ENCODE peak calls at places on chromosomes 1 and 21, in seven cellular contexts. One of them, this sample, is unnamed. For H3K9me3, the result is how much of the 10 kb centered on the place peaks cover.

GRCh38 chr1:79928901-79929300 is 922.4 kb upstream of the ADGRL4 start:
- DNase-seq in ovary: no peak
- DNase-seq in OCI-LY7: no peak
- DNase-seq in PC-9: no peak
- DNase-seq in fibroblast of lung: no peak
- DNase-seq in A549: no peak
- DNase-seq in body of pancreas: no peak
- DNase-seq in this sample: no peak

GRCh38 chr1:26098602-26099001 is 13.0 kb upstream of the PDIK1L start:
- DNase-seq in PC-9: no peak
- DNase-seq in OCI-LY7: no peak
- DNase-seq in A549: no peak
- DNase-seq in body of pancreas: no peak
- DNase-seq in fibroblast of lung: no peak
- DNase-seq in ovary: no peak
- DNase-seq in this sample: no peak

GRCh38 chr1:246592695-246593094 is 26.4 kb downstream of the CNST start:
- DNase-seq in A549: no peak
- DNase-seq in body of pancreas: no peak
- DNase-seq in fibroblast of lung: peak
- DNase-seq in PC-9: no peak
- DNase-seq in OCI-LY7: no peak
- DNase-seq in ovary: no peak
- DNase-seq in this sample: no peak

GRCh38 chr1:203672354-203672753 is 45.7 kb downstream of the ATP2B4 start:
- DNase-seq in body of pancreas: peak
- DNase-seq in PC-9: no peak
- DNase-seq in ovary: no peak
- DNase-seq in fibroblast of lung: peak
- DNase-seq in A549: no peak
- DNase-seq in OCI-LY7: no peak
- DNase-seq in this sample: peak

GRCh38 chr1:234212764-234213406 is 160.4 kb upstream of the COA6 start:
- DNase-seq in A549: peak
- DNase-seq in PC-9: no peak
- DNase-seq in fibroblast of lung: peak
- DNase-seq in OCI-LY7: peak
- DNase-seq in ovary: no peak
- DNase-seq in body of pancreas: peak
- DNase-seq in this sample: no peak

GRCh38 chr1:17485280-17485679 is 45.8 kb upstream of the RCC2 start:
- DNase-seq in ovary: no peak
- DNase-seq in OCI-LY7: peak
- DNase-seq in PC-9: no peak
- DNase-seq in body of pancreas: no peak
- DNase-seq in fibroblast of lung: no peak
- DNase-seq in A549: peak
- DNase-seq in this sample: no peak

GRCh38 chr1:26387447-26387846 is 14.9 kb upstream of the ZNF683 start:
- DNase-seq in OCI-LY7: no peak
- DNase-seq in body of pancreas: no peak
- DNase-seq in ovary: no peak
- DNase-seq in PC-9: peak
- DNase-seq in fibroblast of lung: peak
- DNase-seq in A549: peak
- DNase-seq in this sample: no peak

GRCh38 chr1:41712687-41713086 is 206.0 kb downstream of the HIVEP3 start:
- DNase-seq in ovary: no peak
- DNase-seq in OCI-LY7: no peak
- DNase-seq in fibroblast of lung: no peak
- DNase-seq in A549: no peak
- DNase-seq in PC-9: peak
- DNase-seq in body of pancreas: peak
- DNase-seq in this sample: peak

GRCh38 chr1:246836169-246836568 is 95.6 kb downstream of the AHCTF1 start:
- DNase-seq in ovary: no peak
- DNase-seq in body of pancreas: no peak
- DNase-seq in A549: no peak
- DNase-seq in OCI-LY7: no peak
- DNase-seq in fibroblast of lung: peak
- DNase-seq in PC-9: no peak
- DNase-seq in this sample: no peak

GRCh38 chr21:45622416-45623097 is 21.0 kb upstream of the PCBP3 start:
- DNase-seq in PC-9: no peak
- DNase-seq in ovary: no peak
- DNase-seq in fibroblast of lung: no peak
- DNase-seq in A549: no peak
- DNase-seq in OCI-LY7: no peak
- DNase-seq in body of pancreas: no peak
- DNase-seq in this sample: no peak

GRCh38 chr1:155322571-155322952 is 1.9 kb downstream of the RUSC1 start:
- DNase-seq in fibroblast of lung: peak
- DNase-seq in A549: no peak
- DNase-seq in body of pancreas: no peak
- DNase-seq in ovary: no peak
- DNase-seq in PC-9: no peak
- DNase-seq in OCI-LY7: peak
- DNase-seq in this sample: no peak

GRCh38 chr1:227929746-227930472 is 17.8 kb downstream of the WNT9A start:
- DNase-seq in PC-9: no peak
- DNase-seq in fibroblast of lung: no peak
- DNase-seq in A549: peak
- DNase-seq in OCI-LY7: no peak
- DNase-seq in body of pancreas: no peak
- DNase-seq in ovary: no peak
- DNase-seq in this sample: peak

GRCh38 chr1:17079140-17079868 is 25.5 kb upstream of the SDHB start:
- DNase-seq in ovary: no peak
- DNase-seq in OCI-LY7: no peak
- DNase-seq in PC-9: no peak
- DNase-seq in A549: no peak
- DNase-seq in body of pancreas: no peak
- DNase-seq in fibroblast of lung: no peak
- DNase-seq in this sample: no peak

GRCh38 chr1:169809370-169810095 is 14.8 kb upstream of the METTL18 start:
- DNase-seq in OCI-LY7: peak
- DNase-seq in body of pancreas: peak
- DNase-seq in A549: peak
- DNase-seq in PC-9: no peak
- DNase-seq in fibroblast of lung: peak
- DNase-seq in ovary: no peak
- DNase-seq in this sample: no peak

GRCh38 chr1:119703666-119704450 is 7.9 kb upstream of the PHGDH start:
- DNase-seq in A549: no peak
- DNase-seq in body of pancreas: no peak
- DNase-seq in PC-9: no peak
- DNase-seq in OCI-LY7: no peak
- DNase-seq in ovary: no peak
- DNase-seq in fibroblast of lung: peak
- DNase-seq in this sample: no peak

GRCh38 chr1:225998560-225999226 is 450 bp downstream of the SDE2 start:
- DNase-seq in OCI-LY7: no peak
- DNase-seq in ovary: no peak
- DNase-seq in fibroblast of lung: peak
- DNase-seq in A549: peak
- DNase-seq in PC-9: no peak
- DNase-seq in body of pancreas: no peak
- DNase-seq in this sample: no peak

GRCh38 chr1:86616433-86616832 is 69.6 kb downstream of the CLCA4 start:
- DNase-seq in A549: no peak
- DNase-seq in OCI-LY7: no peak
- DNase-seq in ovary: no peak
- DNase-seq in fibroblast of lung: no peak
- DNase-seq in body of pancreas: no peak
- DNase-seq in PC-9: no peak
- DNase-seq in this sample: no peak

GRCh38 chr1:201062511-201063189 is 39.1 kb upstream of the KIF21B start:
- DNase-seq in body of pancreas: no peak
- DNase-seq in fibroblast of lung: no peak
- DNase-seq in A549: no peak
- DNase-seq in ovary: no peak
- DNase-seq in OCI-LY7: no peak
- DNase-seq in PC-9: no peak
- DNase-seq in this sample: no peak

DNA sequence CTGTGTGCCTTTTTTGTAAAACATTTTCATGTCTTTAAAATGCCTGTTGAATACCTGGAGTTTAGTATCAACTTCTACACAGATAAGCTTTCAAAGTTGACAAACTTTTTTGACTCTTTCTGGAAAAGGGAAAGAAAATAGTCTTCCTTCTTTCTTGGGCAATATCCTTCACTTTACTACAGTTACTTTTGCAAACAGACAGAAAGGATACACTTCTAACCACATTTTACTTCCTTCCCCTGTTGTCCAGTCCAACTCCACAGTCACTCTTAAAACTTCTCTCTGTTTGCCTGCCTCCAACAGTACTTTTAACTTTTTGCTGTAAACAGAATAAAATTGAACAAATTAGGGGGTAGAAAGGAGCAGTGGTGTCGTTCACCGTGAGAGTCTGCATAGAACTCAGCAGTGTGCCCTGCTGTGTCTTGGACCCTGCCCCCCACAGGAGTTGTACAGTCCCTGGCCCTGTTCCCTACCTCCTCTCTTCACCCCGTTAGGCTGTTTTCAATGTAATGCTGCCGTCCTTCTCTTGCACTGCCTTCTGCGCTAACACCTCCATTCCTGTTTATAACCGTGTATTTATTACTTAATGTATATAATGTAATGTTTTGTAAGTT is 160.8 kb upstream of the SGIP1 start:
- DNase-seq in OCI-LY7: no peak
- DNase-seq in A549: no peak
- DNase-seq in ovary: no peak
- DNase-seq in PC-9: no peak
- DNase-seq in fibroblast of lung: no peak
- DNase-seq in body of pancreas: no peak
- DNase-seq in this sample: no peak
- H3K4me3 ChIP-seq in OCI-LY7: no peak
- H3K4me3 ChIP-seq in A549: no peak
- H3K4me3 ChIP-seq in ovary: no peak
- H3K4me3 ChIP-seq in PC-9: no peak
- H3K4me3 ChIP-seq in fibroblast of lung: no peak
- H3K4me3 ChIP-seq in body of pancreas: no peak
- H3K4me3 ChIP-seq in this sample: no peak

GRCh38 chr1:108653431-108654105 is 7.3 kb downstream of the HENMT1 start:
- DNase-seq in ovary: no peak
- DNase-seq in PC-9: no peak
- DNase-seq in A549: no peak
- DNase-seq in body of pancreas: no peak
- DNase-seq in fibroblast of lung: peak
- DNase-seq in OCI-LY7: no peak
- DNase-seq in this sample: no peak

GRCh38 chr1:108663074-108663473 is 2.2 kb upstream of the HENMT1 start:
- DNase-seq in fibroblast of lung: no peak
- DNase-seq in PC-9: no peak
- DNase-seq in OCI-LY7: no peak
- DNase-seq in A549: no peak
- DNase-seq in ovary: no peak
- DNase-seq in body of pancreas: no peak
- DNase-seq in this sample: no peak

GRCh38 chr1:108661030-108661609 is at the start of gene HENMT1:
- DNase-seq in A549: peak
- DNase-seq in fibroblast of lung: peak
- DNase-seq in ovary: peak
- DNase-seq in PC-9: peak
- DNase-seq in OCI-LY7: no peak
- DNase-seq in body of pancreas: peak
- DNase-seq in this sample: peak

DNA sequence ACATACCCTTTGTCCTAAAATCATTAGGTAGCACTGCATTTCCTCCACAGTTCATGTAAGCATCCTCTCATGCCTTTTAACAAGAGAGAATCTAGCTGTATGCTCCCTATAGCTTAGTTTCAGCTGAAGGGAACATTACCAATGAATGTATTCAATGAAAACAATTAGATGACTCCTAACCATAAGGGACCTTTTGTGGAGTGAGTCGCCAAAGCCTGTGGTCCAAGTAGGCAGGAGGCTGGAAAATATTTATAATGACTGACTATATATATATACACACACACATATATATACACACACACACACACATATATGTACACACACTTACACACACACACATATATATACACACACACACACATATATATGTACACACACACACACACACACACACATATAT is 3.2 kb downstream of the HENMT1 start:
- DNase-seq in body of pancreas: no peak
- DNase-seq in PC-9: no peak
- DNase-seq in fibroblast of lung: no peak
- DNase-seq in A549: no peak
- DNase-seq in OCI-LY7: no peak
- DNase-seq in ovary: no peak
- DNase-seq in this sample: no peak
- H3K9me3 ChIP-seq in body of pancreas: under half
- H3K9me3 ChIP-seq in PC-9: under half
- H3K9me3 ChIP-seq in fibroblast of lung: under half
- H3K9me3 ChIP-seq in A549: under half
- H3K9me3 ChIP-seq in OCI-LY7: under half
- H3K9me3 ChIP-seq in ovary: under half
- H3K9me3 ChIP-seq in this sample: under half

DNA sequence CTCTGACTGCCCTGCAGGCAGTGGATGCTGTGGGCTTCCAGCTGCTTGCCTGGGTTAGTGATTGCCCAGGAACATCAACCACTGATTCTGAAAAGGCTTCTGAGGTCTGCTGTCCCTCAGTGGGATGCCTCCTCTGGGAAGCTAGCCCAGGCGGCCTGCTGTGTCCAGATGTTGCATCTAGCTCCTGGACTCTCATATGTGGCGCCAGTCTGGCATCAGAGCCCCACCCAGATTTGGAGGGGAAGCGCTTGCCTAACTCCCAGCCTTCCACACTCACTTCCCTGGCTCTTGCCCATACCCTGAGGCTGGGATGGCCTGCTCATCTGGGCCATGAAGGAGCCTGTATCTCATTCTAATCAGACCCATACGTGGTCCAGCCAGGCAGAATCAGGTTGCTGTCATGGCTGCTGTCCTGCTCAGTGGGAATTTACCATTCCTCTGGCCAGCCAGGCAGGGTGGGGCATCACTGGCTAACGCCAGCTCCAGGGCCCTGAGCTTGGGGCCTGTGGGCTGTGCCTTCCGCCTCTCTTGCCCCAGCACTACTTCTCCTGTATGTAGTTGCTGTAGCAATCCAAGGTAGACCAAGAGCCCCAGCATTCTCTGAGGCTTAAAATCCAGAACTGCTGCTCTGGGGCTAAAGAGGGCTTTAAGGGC is 4.1 kb downstream of the CSF1 start:
- DNase-seq in OCI-LY7: no peak
- DNase-seq in ovary: no peak
- DNase-seq in fibroblast of lung: no peak
- DNase-seq in A549: no peak
- DNase-seq in PC-9: no peak
- DNase-seq in body of pancreas: no peak
- DNase-seq in this sample: peak
- H3K4me3 ChIP-seq in OCI-LY7: no peak
- H3K4me3 ChIP-seq in ovary: no peak
- H3K4me3 ChIP-seq in fibroblast of lung: no peak
- H3K4me3 ChIP-seq in A549: no peak
- H3K4me3 ChIP-seq in PC-9: no peak
- H3K4me3 ChIP-seq in body of pancreas: no peak
- H3K4me3 ChIP-seq in this sample: no peak

DNA sequence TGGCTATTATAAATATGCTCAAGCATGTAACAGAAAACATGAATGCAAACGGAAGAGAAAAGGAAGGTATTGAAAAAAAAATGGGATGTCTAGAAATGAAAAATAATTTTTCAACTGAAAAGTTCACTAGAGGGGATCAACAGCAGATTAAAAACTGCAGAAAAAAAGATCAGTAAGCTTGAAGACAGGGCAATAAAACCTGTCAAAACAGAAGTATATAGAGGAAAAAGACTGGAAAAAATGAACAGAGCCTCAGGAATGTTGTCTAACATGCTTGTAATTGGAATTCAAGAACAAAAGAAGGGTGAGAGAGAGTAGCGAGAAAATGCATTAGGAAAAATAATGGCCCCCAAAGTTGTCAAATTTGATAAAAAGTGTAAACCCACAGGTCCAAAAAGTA is 29.6 kb downstream of the CRYAA start:
- DNase-seq in A549: no peak
- DNase-seq in ovary: no peak
- DNase-seq in body of pancreas: no peak
- DNase-seq in OCI-LY7: no peak
- DNase-seq in PC-9: no peak
- DNase-seq in fibroblast of lung: no peak
- DNase-seq in this sample: no peak
- H3K9me3 ChIP-seq in A549: under half
- H3K9me3 ChIP-seq in ovary: under half
- H3K9me3 ChIP-seq in body of pancreas: under half
- H3K9me3 ChIP-seq in OCI-LY7: under half
- H3K9me3 ChIP-seq in PC-9: under half
- H3K9me3 ChIP-seq in fibroblast of lung: under half
- H3K9me3 ChIP-seq in this sample: under half